ENCODE peak calls at places on chromosomes 7 and 10, in five cellular contexts. X is SK-N-MC, R is HL-60, A is hepatocyte, V is neuronal stem cell. N is an unnamed sample.
A peak's percentile ranks its signal among the peaks of the same experiment; 100 is the strongest.

GRCh38 chr7:5774136-5774535 is 7.3 kb downstream of the RNF216 start:
- DNase-seq in V (no peak), R (peak; percentile 7), X (no peak), A (no peak), N (no peak)

GRCh38 chr10:123496336-123496735 is 169.8 kb upstream of the GPR26 start:
- DNase-seq in R (no peak), X (no peak), A (no peak), V (no peak), N (no peak)

GRCh38 chr10:114694062-114694461 is 36.0 kb upstream of the ABLIM1 start:
- DNase-seq in A (no peak), R (no peak), X (no peak), V (no peak), N (no peak)

GRCh38 chr7:67452516-67453026 is 455.9 kb downstream of the TYW1 start:
- DNase-seq in X (no peak), V (no peak), A (no peak), R (no peak), N (no peak)

GRCh38 chr7:141114141-141114664 is 40.3 kb downstream of the TMEM178B start:
- DNase-seq in V (no peak), X (no peak), R (no peak), A (no peak), N (no peak)

GRCh38 chr7:151552352-151553028 is 32.8 kb upstream of the RHEB start:
- DNase-seq in R (no peak), V (no peak), A (peak; percentile 28), X (no peak), N (no peak)

GRCh38 chr10:86929445-86929844 is 28.0 kb downstream of the MMRN2 start:
- DNase-seq in X (no peak), A (no peak), V (no peak), R (no peak), N (no peak)

GRCh38 chr7:36312064-36312914 is 77.4 kb upstream of the ANLN start:
- DNase-seq in A (peak; percentile 69), R (no peak), V (no peak), X (no peak), N (no peak)

GRCh38 chr10:83199357-83199756 is 940.0 kb upstream of the GHITM start:
- DNase-seq in V (no peak), R (no peak), A (no peak), X (no peak), N (no peak)

GRCh38 chr10:132700168-132701098 is 85.5 kb downstream of the NKX6-2 start:
- DNase-seq in R (no peak), X (no peak), V (no peak), A (no peak), N (no peak)
- H3K27ac ChIP-seq in R (no peak overlapping the region), X (no peak overlapping the region), V (no peak overlapping the region), A (peak overlapping the region; percentile 40), N (peak overlapping the region; percentile 38)

GRCh38 chr10:339038-339391 is 203.8 kb downstream of the ZMYND11 start:
- DNase-seq in A (no peak), R (no peak), X (no peak), V (no peak), N (no peak)

GRCh38 chr10:341081-341740 is 206.0 kb downstream of the ZMYND11 start:
- DNase-seq in R (no peak), A (no peak), X (no peak), V (no peak), N (no peak)

GRCh38 chr10:340646-341045 is 205.4 kb downstream of the ZMYND11 start:
- DNase-seq in A (no peak), R (no peak), X (no peak), V (no peak), N (no peak)

GRCh38 chr10:344582-345200 is 209.4 kb downstream of the ZMYND11 start:
- DNase-seq in V (no peak), A (no peak), X (no peak), R (no peak), N (no peak)

GRCh38 chr10:343231-344215 is 208.3 kb downstream of the ZMYND11 start:
- DNase-seq in A (no peak), X (no peak), V (no peak), R (no peak), N (no peak)
- H3K27ac ChIP-seq in A (no peak overlapping the region), X (no peak overlapping the region), V (no peak overlapping the region), R (no peak overlapping the region), N (no peak overlapping the region)

GRCh38 chr7:140050100-140050499 is 12.7 kb downstream of the PARP12 start:
- DNase-seq in A (no peak), R (no peak), X (no peak), V (no peak), N (no peak)
- H3K27ac ChIP-seq in A (peak overlapping the region; percentile 65), R (no peak overlapping the region), X (no peak overlapping the region), V (no peak overlapping the region), N (no peak overlapping the region)

GRCh38 chr10:77800320-77800719 is 126.2 kb downstream of the DLG5 start:
- DNase-seq in X (no peak), R (no peak), V (no peak), A (no peak), N (no peak)

GRCh38 chr10:77801474-77802238 is 124.9 kb downstream of the DLG5 start:
- DNase-seq in R (no peak), A (no peak), X (no peak), V (no peak), N (no peak)

GRCh38 chr10:77799352-77799751 is 127.2 kb downstream of the DLG5 start:
- DNase-seq in V (no peak), A (no peak), X (no peak), R (no peak), N (no peak)

GRCh38 chr10:77798940-77799339 is 127.6 kb downstream of the DLG5 start:
- DNase-seq in V (no peak), R (no peak), X (no peak), A (no peak), N (no peak)

GRCh38 chr10:77800738-77801266 is 125.8 kb downstream of the DLG5 start:
- DNase-seq in A (no peak), V (no peak), X (no peak), R (no peak), N (no peak)
- H3K27ac ChIP-seq in A (no peak overlapping the region), V (no peak overlapping the region), X (no peak overlapping the region), R (no peak overlapping the region), N (no peak overlapping the region)

DNA sequence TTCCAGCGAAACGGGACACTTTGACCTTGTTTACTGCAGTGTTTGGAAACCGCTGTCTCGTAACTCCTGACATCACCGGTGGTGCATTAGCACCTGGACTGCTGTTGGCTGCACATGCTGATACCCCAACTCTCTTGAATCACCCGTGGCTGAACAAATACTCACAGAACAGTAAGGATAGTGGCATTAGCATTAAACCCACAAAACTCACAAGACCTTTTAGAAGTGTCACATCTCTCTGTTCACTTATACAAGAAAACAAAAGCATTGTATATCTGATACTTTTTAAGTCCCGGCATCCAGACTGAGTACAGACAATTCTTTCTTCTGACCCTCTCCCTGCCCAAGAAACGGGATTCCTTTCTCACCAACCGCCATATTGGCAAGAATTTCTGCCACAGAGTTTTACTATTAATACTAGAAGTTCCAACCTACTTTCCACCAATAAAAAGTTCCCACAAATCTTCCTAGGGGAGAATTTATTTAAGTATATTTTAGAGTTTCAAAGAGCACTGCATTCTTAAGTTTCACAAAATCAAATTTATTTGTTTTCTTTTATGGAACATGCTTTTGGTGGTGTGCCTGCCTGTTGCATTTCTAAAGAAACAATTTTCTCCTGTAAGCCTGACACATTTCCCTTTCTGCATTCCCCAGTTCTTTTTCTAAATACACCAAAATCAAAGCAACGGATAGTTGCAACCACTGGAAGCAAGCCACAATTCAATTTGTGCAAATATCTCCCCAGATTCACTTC is 208.4 kb upstream of the KLF14 start:
- DNase-seq in A (no peak), V (no peak), R (peak; percentile 41), X (no peak), N (no peak)
- H3K27ac ChIP-seq in A (no peak overlapping the region), V (no peak overlapping the region), R (peak overlapping the region; percentile 63), X (peak overlapping the region; percentile 92), N (peak overlapping the region; percentile 40)

GRCh38 chr10:119281581-119282071 is 74.3 kb downstream of the GRK5 start:
- DNase-seq in X (no peak), V (no peak), R (no peak), A (no peak), N (peak; percentile 50)
- H3K27ac ChIP-seq in X (no peak overlapping the region), V (no peak overlapping the region), R (no peak overlapping the region), A (no peak overlapping the region), N (no peak overlapping the region)

DNA sequence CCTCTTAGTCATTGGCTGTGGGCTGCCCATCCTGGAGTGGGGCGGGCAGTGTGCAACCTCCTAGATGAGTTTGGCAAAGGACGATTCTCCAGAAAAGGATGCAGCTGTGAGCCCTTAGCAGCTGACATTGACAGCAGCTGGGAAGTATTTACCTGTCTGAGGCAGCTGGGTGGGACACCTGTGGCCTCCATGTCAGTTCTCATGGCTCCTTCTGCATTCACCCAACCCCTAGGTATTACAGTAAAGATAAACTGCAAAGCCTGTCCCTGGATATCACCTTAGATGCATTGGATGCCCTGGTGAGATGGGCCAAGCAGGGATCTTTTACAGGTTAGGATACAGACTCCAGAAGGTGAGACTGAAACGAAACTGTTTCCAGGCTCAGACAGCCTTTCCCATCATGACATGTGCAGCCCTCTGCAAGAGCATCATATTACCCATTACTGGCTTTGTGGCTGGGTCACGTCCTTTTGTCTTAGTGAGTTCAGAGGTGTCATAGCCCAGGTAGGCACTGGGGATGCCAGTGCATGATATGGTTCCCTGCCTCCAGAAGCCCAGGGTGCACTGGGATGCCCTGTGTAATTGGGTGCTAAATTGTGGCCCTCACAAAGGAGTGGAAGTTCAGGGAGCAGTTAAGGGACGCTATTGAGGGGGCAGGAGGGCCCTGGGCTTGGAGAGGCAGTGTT is 28.9 kb downstream of the MINDY4 start:
- DNase-seq in A (no peak), V (no peak), X (no peak), R (no peak), N (no peak)
- H3K27ac ChIP-seq in A (no peak overlapping the region), V (no peak overlapping the region), X (no peak overlapping the region), R (no peak overlapping the region), N (peak overlapping the region; percentile 48)

GRCh38 chr10:30587522-30588031 is 42.0 kb downstream of the LYZL2 start:
- DNase-seq in V (no peak), A (peak; percentile 33), R (peak; percentile 79), X (no peak), N (no peak)
- H3K27ac ChIP-seq in V (no peak overlapping the region), A (no peak overlapping the region), R (peak overlapping the region; percentile 22), X (no peak overlapping the region), N (no peak overlapping the region)

GRCh38 chr10:59557642-59558041 is 152.0 kb downstream of the SLC16A9 start:
- DNase-seq in V (peak; percentile 18), R (no peak), A (no peak), X (no peak), N (no peak)
- H3K27ac ChIP-seq in V (peak overlapping the region; percentile 67), R (no peak overlapping the region), A (no peak overlapping the region), X (peak overlapping the region; percentile 74), N (no peak overlapping the region)

N was measured in thoracic aorta.